ENCODE peak calls at places on chromosome 11, in nine cellular contexts. One of them, this sample, is unnamed.

GRCh38 chr11:13118194-13118593 is 109.1 kb downstream of the RASSF10 start:
- DNase-seq in activated T-helper 1 cell treated with anti-CD3 and anti-CD28 coated beads, Interleukin-12 subunit alpha, Interleukin-12 subunit beta, Interleukin-2, Interleukin-4 antibody, amounts not matched to agents 30 ng/mL and 10 ng/mL and 1 ng/mL, durations not matched to agents 14 hours and 24 hours and 36 hours: no peak
- DNase-seq in astrocyte of the spinal cord: peak
- DNase-seq in D721Med: no peak
- DNase-seq in NCI-H1105: no peak
- DNase-seq in CD4-positive, CD25-positive, alpha-beta regulatory T cell: no peak
- DNase-seq in pulmonary artery endothelial cell: peak
- DNase-seq in Peyer's patch: no peak
- DNase-seq in SK-N-DZ: no peak
- DNase-seq in this sample: peak

GRCh38 chr11:124415356-124415923 is 9.2 kb downstream of the OR8B4 start:
- DNase-seq in NCI-H1105: peak
- DNase-seq in activated T-helper 1 cell treated with anti-CD3 and anti-CD28 coated beads, Interleukin-12 subunit alpha, Interleukin-12 subunit beta, Interleukin-2, Interleukin-4 antibody, amounts not matched to agents 30 ng/mL and 10 ng/mL and 1 ng/mL, durations not matched to agents 14 hours and 24 hours and 36 hours: no peak
- DNase-seq in D721Med: no peak
- DNase-seq in SK-N-DZ: peak
- DNase-seq in Peyer's patch: no peak
- DNase-seq in astrocyte of the spinal cord: peak
- DNase-seq in pulmonary artery endothelial cell: peak
- DNase-seq in CD4-positive, CD25-positive, alpha-beta regulatory T cell: peak
- DNase-seq in this sample: peak

GRCh38 chr11:20235164-20235563 is 74.9 kb upstream of the DBX1 start:
- DNase-seq in pulmonary artery endothelial cell: no peak
- DNase-seq in CD4-positive, CD25-positive, alpha-beta regulatory T cell: no peak
- DNase-seq in SK-N-DZ: no peak
- DNase-seq in D721Med: no peak
- DNase-seq in NCI-H1105: no peak
- DNase-seq in Peyer's patch: no peak
- DNase-seq in activated T-helper 1 cell treated with anti-CD3 and anti-CD28 coated beads, Interleukin-12 subunit alpha, Interleukin-12 subunit beta, Interleukin-2, Interleukin-4 antibody, amounts not matched to agents 30 ng/mL and 10 ng/mL and 1 ng/mL, durations not matched to agents 14 hours and 24 hours and 36 hours: no peak
- DNase-seq in astrocyte of the spinal cord: no peak
- DNase-seq in this sample: no peak

GRCh38 chr11:77630311-77630710 is 7.3 kb downstream of the CLNS1A start:
- DNase-seq in D721Med: no peak
- DNase-seq in pulmonary artery endothelial cell: no peak
- DNase-seq in NCI-H1105: no peak
- DNase-seq in astrocyte of the spinal cord: no peak
- DNase-seq in Peyer's patch: no peak
- DNase-seq in SK-N-DZ: no peak
- DNase-seq in CD4-positive, CD25-positive, alpha-beta regulatory T cell: no peak
- DNase-seq in activated T-helper 1 cell treated with anti-CD3 and anti-CD28 coated beads, Interleukin-12 subunit alpha, Interleukin-12 subunit beta, Interleukin-2, Interleukin-4 antibody, amounts not matched to agents 30 ng/mL and 10 ng/mL and 1 ng/mL, durations not matched to agents 14 hours and 24 hours and 36 hours: no peak
- DNase-seq in this sample: no peak

GRCh38 chr11:23976776-23977380 is 520.0 kb upstream of the LUZP2 start:
- DNase-seq in pulmonary artery endothelial cell: no peak
- DNase-seq in D721Med: no peak
- DNase-seq in activated T-helper 1 cell treated with anti-CD3 and anti-CD28 coated beads, Interleukin-12 subunit alpha, Interleukin-12 subunit beta, Interleukin-2, Interleukin-4 antibody, amounts not matched to agents 30 ng/mL and 10 ng/mL and 1 ng/mL, durations not matched to agents 14 hours and 24 hours and 36 hours: no peak
- DNase-seq in astrocyte of the spinal cord: peak
- DNase-seq in CD4-positive, CD25-positive, alpha-beta regulatory T cell: no peak
- DNase-seq in NCI-H1105: no peak
- DNase-seq in SK-N-DZ: no peak
- DNase-seq in Peyer's patch: no peak
- DNase-seq in this sample: no peak

GRCh38 chr11:86176165-86176884 is 68.2 kb upstream of the EED start:
- DNase-seq in NCI-H1105: no peak
- DNase-seq in astrocyte of the spinal cord: peak
- DNase-seq in Peyer's patch: no peak
- DNase-seq in activated T-helper 1 cell treated with anti-CD3 and anti-CD28 coated beads, Interleukin-12 subunit alpha, Interleukin-12 subunit beta, Interleukin-2, Interleukin-4 antibody, amounts not matched to agents 30 ng/mL and 10 ng/mL and 1 ng/mL, durations not matched to agents 14 hours and 24 hours and 36 hours: peak
- DNase-seq in SK-N-DZ: no peak
- DNase-seq in D721Med: no peak
- DNase-seq in pulmonary artery endothelial cell: no peak
- DNase-seq in CD4-positive, CD25-positive, alpha-beta regulatory T cell: peak
- DNase-seq in this sample: no peak

GRCh38 chr11:10893713-10894112 is 35.9 kb upstream of the ZBED5 start:
- DNase-seq in SK-N-DZ: no peak
- DNase-seq in activated T-helper 1 cell treated with anti-CD3 and anti-CD28 coated beads, Interleukin-12 subunit alpha, Interleukin-12 subunit beta, Interleukin-2, Interleukin-4 antibody, amounts not matched to agents 30 ng/mL and 10 ng/mL and 1 ng/mL, durations not matched to agents 14 hours and 24 hours and 36 hours: no peak
- DNase-seq in D721Med: no peak
- DNase-seq in CD4-positive, CD25-positive, alpha-beta regulatory T cell: no peak
- DNase-seq in Peyer's patch: no peak
- DNase-seq in astrocyte of the spinal cord: peak
- DNase-seq in NCI-H1105: no peak
- DNase-seq in pulmonary artery endothelial cell: no peak
- DNase-seq in this sample: peak

GRCh38 chr11:88447285-88447684 is 109.7 kb upstream of the CTSC start:
- DNase-seq in activated T-helper 1 cell treated with anti-CD3 and anti-CD28 coated beads, Interleukin-12 subunit alpha, Interleukin-12 subunit beta, Interleukin-2, Interleukin-4 antibody, amounts not matched to agents 30 ng/mL and 10 ng/mL and 1 ng/mL, durations not matched to agents 14 hours and 24 hours and 36 hours: no peak
- DNase-seq in pulmonary artery endothelial cell: no peak
- DNase-seq in NCI-H1105: no peak
- DNase-seq in astrocyte of the spinal cord: no peak
- DNase-seq in Peyer's patch: no peak
- DNase-seq in SK-N-DZ: no peak
- DNase-seq in CD4-positive, CD25-positive, alpha-beta regulatory T cell: no peak
- DNase-seq in D721Med: no peak
- DNase-seq in this sample: no peak

GRCh38 chr11:859394-860131 is 16.9 kb downstream of the TSPAN4 start:
- DNase-seq in activated T-helper 1 cell treated with anti-CD3 and anti-CD28 coated beads, Interleukin-12 subunit alpha, Interleukin-12 subunit beta, Interleukin-2, Interleukin-4 antibody, amounts not matched to agents 30 ng/mL and 10 ng/mL and 1 ng/mL, durations not matched to agents 14 hours and 24 hours and 36 hours: no peak
- DNase-seq in astrocyte of the spinal cord: peak
- DNase-seq in Peyer's patch: peak
- DNase-seq in CD4-positive, CD25-positive, alpha-beta regulatory T cell: no peak
- DNase-seq in SK-N-DZ: peak
- DNase-seq in NCI-H1105: peak
- DNase-seq in pulmonary artery endothelial cell: no peak
- DNase-seq in D721Med: peak
- DNase-seq in this sample: peak

GRCh38 chr11:14218728-14219127 is 140.3 kb downstream of the RRAS2 start:
- DNase-seq in NCI-H1105: no peak
- DNase-seq in SK-N-DZ: no peak
- DNase-seq in astrocyte of the spinal cord: no peak
- DNase-seq in activated T-helper 1 cell treated with anti-CD3 and anti-CD28 coated beads, Interleukin-12 subunit alpha, Interleukin-12 subunit beta, Interleukin-2, Interleukin-4 antibody, amounts not matched to agents 30 ng/mL and 10 ng/mL and 1 ng/mL, durations not matched to agents 14 hours and 24 hours and 36 hours: no peak
- DNase-seq in Peyer's patch: no peak
- DNase-seq in pulmonary artery endothelial cell: no peak
- DNase-seq in CD4-positive, CD25-positive, alpha-beta regulatory T cell: no peak
- DNase-seq in D721Med: no peak
- DNase-seq in this sample: no peak

GRCh38 chr11:19558189-19558986 is 154.2 kb upstream of the NAV2 start:
- DNase-seq in pulmonary artery endothelial cell: no peak
- DNase-seq in Peyer's patch: no peak
- DNase-seq in SK-N-DZ: no peak
- DNase-seq in activated T-helper 1 cell treated with anti-CD3 and anti-CD28 coated beads, Interleukin-12 subunit alpha, Interleukin-12 subunit beta, Interleukin-2, Interleukin-4 antibody, amounts not matched to agents 30 ng/mL and 10 ng/mL and 1 ng/mL, durations not matched to agents 14 hours and 24 hours and 36 hours: no peak
- DNase-seq in astrocyte of the spinal cord: no peak
- DNase-seq in D721Med: no peak
- DNase-seq in NCI-H1105: peak
- DNase-seq in CD4-positive, CD25-positive, alpha-beta regulatory T cell: no peak
- DNase-seq in this sample: no peak

GRCh38 chr11:34653031-34653430 is 32.1 kb downstream of the EHF start:
- DNase-seq in activated T-helper 1 cell treated with anti-CD3 and anti-CD28 coated beads, Interleukin-12 subunit alpha, Interleukin-12 subunit beta, Interleukin-2, Interleukin-4 antibody, amounts not matched to agents 30 ng/mL and 10 ng/mL and 1 ng/mL, durations not matched to agents 14 hours and 24 hours and 36 hours: no peak
- DNase-seq in astrocyte of the spinal cord: no peak
- DNase-seq in SK-N-DZ: no peak
- DNase-seq in Peyer's patch: no peak
- DNase-seq in D721Med: no peak
- DNase-seq in pulmonary artery endothelial cell: no peak
- DNase-seq in NCI-H1105: no peak
- DNase-seq in CD4-positive, CD25-positive, alpha-beta regulatory T cell: no peak
- DNase-seq in this sample: no peak